ENCODE peak calls at places on chromosomes 12 and 14, in five cellular contexts. K is spleen, Y is GM23338, J is gastrocnemius medialis, U is dorsolateral prefrontal cortex. H is an unnamed sample.

GRCh38 chr12:47808049-47808448 is 11.7 kb downstream of the HDAC7 start:
- DNase-seq in U (no peak), J (peak; percentile 52), Y (peak; percentile 34), K (peak; percentile 94), H (peak; percentile 90)

GRCh38 chr14:52885230-52885629 is 65.6 kb downstream of the FERMT2 start:
- DNase-seq in J (no peak), Y (no peak), K (no peak), U (no peak), H (no peak)

GRCh38 chr12:49705479-49706267 is 1.5 kb downstream of the FMNL3 start:
- DNase-seq in Y (peak; percentile 46), U (no peak), J (peak; percentile 12), K (peak; percentile 79), H (peak; percentile 40)

GRCh38 chr14:76495983-76496382 is 120.0 kb downstream of the ESRRB start:
- DNase-seq in Y (no peak), J (no peak), K (peak; percentile 42), U (no peak), H (no peak)

GRCh38 chr12:50865266-50865665 is 22.5 kb downstream of the TMPRSS12 start:
- DNase-seq in U (no peak), K (no peak), J (no peak), Y (no peak), H (no peak)

GRCh38 chr12:45381351-45381750 is 165.5 kb downstream of the ANO6 start:
- DNase-seq in J (no peak), K (no peak), Y (no peak), U (no peak), H (no peak)

GRCh38 chr12:72346331-72346944 is 74.3 kb downstream of the TRHDE start:
- DNase-seq in U (no peak), J (peak; percentile 24), K (no peak), Y (peak; percentile 95), H (peak; percentile 81)

GRCh38 chr14:100734031-100734990 is 7.6 kb downstream of the DLK1 start:
- DNase-seq in J (no peak), K (peak; percentile 69), Y (no peak), U (no peak), H (no peak)

GRCh38 chr12:1797011-1797901 is 23.1 kb upstream of the LRTM2 start:
- DNase-seq in K (peak; percentile 95), U (no peak), J (no peak), Y (peak; percentile 42), H (peak; percentile 83)

GRCh38 chr12:120043421-120043820 is 54.4 kb downstream of the BICDL1 start:
- DNase-seq in J (no peak), Y (no peak), U (no peak), K (no peak), H (no peak)

GRCh38 chr12:55172686-55173085 is 46.5 kb downstream of the OR9K2 start:
- DNase-seq in U (no peak), Y (no peak), J (no peak), K (no peak), H (no peak)

GRCh38 chr12:18897816-18898215 is 159.9 kb downstream of the CAPZA3 start:
- DNase-seq in Y (no peak), U (no peak), K (no peak), J (no peak), H (no peak)

GRCh38 chr12:56720696-56721615 is 4.1 kb downstream of the NACA start:
- DNase-seq in U (no peak), K (no peak), Y (peak; percentile 5), J (no peak), H (no peak)

GRCh38 chr12:123433615-123434014 is 2.9 kb downstream of the RILPL2 start:
- DNase-seq in Y (no peak), J (no peak), K (no peak), U (no peak), H (no peak)

GRCh38 chr12:58310828-58311273 is 369.5 kb downstream of the ATP23 start:
- DNase-seq in K (no peak), U (no peak), J (no peak), Y (no peak), H (no peak)

GRCh38 chr14:89650077-89650978 is 233.3 kb upstream of the FOXN3 start:
- DNase-seq in Y (no peak), K (no peak), U (no peak), J (no peak), H (no peak)

GRCh38 chr12:114799574-114800487 is 115.9 kb upstream of the TBX3 start:
- DNase-seq in Y (no peak), U (no peak), J (peak; percentile 21), K (no peak), H (peak; percentile 65)

GRCh38 chr12:132438139-132438700 is 51.7 kb upstream of the FBRSL1 start:
- DNase-seq in J (no peak), U (no peak), Y (no peak), K (no peak), H (no peak)

GRCh38 chr14:64598404-64598803 is 48.6 kb downstream of the PPP1R36 start:
- DNase-seq in K (no peak), Y (no peak), U (no peak), J (no peak), H (no peak)

GRCh38 chr12:98911396-98911795 is 266.3 kb downstream of the APAF1 start:
- DNase-seq in Y (no peak), J (no peak), K (no peak), U (no peak), H (no peak)

GRCh38 chr14:60101801-60102200 is 10.1 kb downstream of the PCNX4 start:
- DNase-seq in U (no peak), K (no peak), Y (no peak), J (no peak), H (no peak)

GRCh38 chr12:103114296-103115055 is 157.0 kb downstream of the ASCL1 start:
- DNase-seq in U (no peak), K (no peak), Y (no peak), J (no peak), H (peak; percentile 68)

GRCh38 chr12:53065975-53066593 is 13.1 kb downstream of the SPRYD3 start:
- DNase-seq in J (peak; percentile 74), Y (peak; percentile 90), K (peak; percentile 89), U (peak; percentile 61), H (peak; percentile 86)

GRCh38 chr12:54603173-54603814 is 14.8 kb upstream of the PPP1R1A start:
- DNase-seq in J (peak; percentile 45), K (peak; percentile 79), U (no peak), Y (peak; percentile 85), H (peak; percentile 54)

GRCh38 chr12:124454735-124455134 is 112.7 kb downstream of the NCOR2 start:
- DNase-seq in J (no peak), K (no peak), Y (no peak), U (no peak), H (no peak)

GRCh38 chr12:87428701-87429277 is 600.4 kb downstream of the C12orf50 start:
- DNase-seq in K (no peak), J (no peak), U (no peak), Y (no peak), H (no peak)

GRCh38 chr12:85874064-85874463 is at the start of gene NTS:
- DNase-seq in Y (peak; percentile 63), K (no peak), U (no peak), J (no peak), H (no peak)

GRCh38 chr14:72796935-72797334 is 97.0 kb downstream of the DPF3 start:
- DNase-seq in U (no peak), Y (peak; percentile 79), J (no peak), K (no peak), H (no peak)

GRCh38 chr14:100065161-100065871 is at the start of gene EVL:
- DNase-seq in J (peak; percentile 26), K (peak; percentile 94), U (no peak), Y (no peak), H (no peak)

GRCh38 chr12:39124768-39125167 is 219.4 kb upstream of the CPNE8 start:
- DNase-seq in K (no peak), J (no peak), U (no peak), Y (peak; percentile 34), H (no peak)
- TF ChIP-seq CTCF in K (no peak), J (no peak), U (no peak), Y (no peak), H (no peak)

GRCh38 chr12:80016684-80017083 is 81.8 kb upstream of the PPP1R12A start:
- DNase-seq in U (no peak), J (no peak), Y (no peak), K (no peak), H (no peak)
- H3K27ac ChIP-seq in U (peak overlapping the region; percentile 4), J (peak overlapping the region; percentile 39), Y (no peak overlapping the region), K (peak overlapping the region; percentile 36), H (peak overlapping the region; percentile 39)

DNA sequence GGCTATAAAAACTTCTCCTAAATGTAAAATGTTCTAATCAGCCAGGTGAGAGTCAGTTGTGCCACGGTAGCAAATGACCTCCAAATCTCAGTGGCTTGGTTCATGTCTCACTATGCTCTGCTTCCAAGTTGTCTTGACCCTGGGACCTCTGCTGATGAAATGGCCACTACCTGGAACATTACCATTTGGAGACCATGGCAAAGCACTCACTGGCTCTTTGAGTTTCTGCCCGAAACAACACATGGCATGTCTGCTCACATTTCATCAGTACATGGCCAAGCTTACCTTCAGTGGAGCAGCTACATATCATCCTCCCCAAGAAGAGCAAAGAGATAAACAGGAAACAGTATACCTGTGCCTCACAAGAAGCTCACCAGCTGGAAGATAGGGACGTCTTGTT is 40.2 kb downstream of the PLEKHG7 start:
- DNase-seq in J (peak; percentile 38), Y (no peak), K (no peak), U (no peak), H (no peak)
- TF ChIP-seq CTCF in J (no peak), Y (no peak), K (no peak), U (no peak), H (no peak)

GRCh38 chr14:91309756-91310280 is 65.3 kb upstream of the GPR68 start:
- DNase-seq in K (peak; percentile 74), Y (no peak), J (no peak), U (no peak), H (no peak)
- H3K27ac ChIP-seq in K (no peak overlapping the region), Y (no peak overlapping the region), J (no peak overlapping the region), U (no peak overlapping the region), H (no peak overlapping the region)

DNA sequence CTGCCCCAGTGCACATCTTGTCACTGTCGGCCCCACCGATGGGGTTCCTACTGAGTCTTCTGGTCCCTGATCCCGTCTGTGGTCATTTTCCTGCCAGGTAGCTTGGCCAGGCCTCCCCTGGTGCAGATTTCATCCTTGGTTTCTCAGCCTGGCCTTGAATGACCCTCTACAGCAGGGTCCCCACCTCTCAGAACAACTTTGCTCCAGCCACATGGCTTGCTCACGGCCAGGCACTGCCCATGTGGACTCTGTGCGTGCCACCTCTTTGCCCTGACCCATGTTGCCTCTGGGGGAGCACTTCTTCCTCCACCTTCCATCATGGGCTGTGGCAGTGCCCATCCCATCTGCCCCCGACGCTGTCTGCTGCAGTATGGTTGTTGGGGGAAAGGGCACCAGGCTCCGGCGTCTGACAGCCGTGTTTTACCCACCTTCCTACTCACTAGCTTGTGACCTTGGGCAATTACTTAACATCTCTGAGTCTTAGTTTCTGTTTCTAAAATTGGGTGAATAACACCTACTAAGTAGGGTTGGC is 2.0 kb upstream of the PTPN6 start:
- DNase-seq in J (no peak), U (no peak), K (peak; percentile 79), Y (no peak), H (peak; percentile 54)
- TF ChIP-seq CTCF in J (no peak), U (no peak), K (peak; percentile 23), Y (no peak), H (no peak)